ENCODE peak calls at places on chromosomes 11 and 22, in seven cellular contexts. X, B, N, P, C, S and J are unnamed samples.
A peak's percentile ranks its signal among the peaks of the same experiment; 100 is the strongest.

GRCh38 chr22:42700901-42701300 is 19.8 kb downstream of the A4GALT start:
- DNase-seq in X (no peak), B (no peak), N (no peak), S (no peak), P (no peak), C (no peak), J (no peak)

GRCh38 chr11:96090711-96091110 is 166.8 kb upstream of the MTMR2 start:
- DNase-seq in X (no peak), P (no peak), C (no peak), N (no peak), B (no peak), S (no peak), J (no peak)

GRCh38 chr11:65983589-65983987 is 18.4 kb downstream of the EIF1AD start:
- DNase-seq in C (no peak), B (no peak), S (no peak), N (no peak), X (no peak), P (peak; percentile 51), J (no peak)

GRCh38 chr11:118899706-118900360 is 16.1 kb downstream of the CXCR5 start:
- DNase-seq in P (peak; percentile 76), X (no peak), S (no peak), B (no peak), N (no peak), C (no peak), J (no peak)

GRCh38 chr11:10930224-10930960 is 72.5 kb upstream of the ZBED5 start:
- DNase-seq in C (no peak), N (peak; percentile 13), S (no peak), P (no peak), X (no peak), B (no peak), J (no peak)

GRCh38 chr11:69272961-69273461 is 20.9 kb upstream of the MYEOV start:
- DNase-seq in S (no peak), N (no peak), B (no peak), P (no peak), C (no peak), X (peak; percentile 61), J (no peak)

GRCh38 chr11:61996933-61997332 is 29.5 kb upstream of the FTH1 start:
- DNase-seq in B (no peak), N (no peak), X (no peak), S (no peak), C (no peak), P (no peak), J (no peak)

GRCh38 chr11:61083601-61084147 is 18.6 kb upstream of the CD5 start:
- DNase-seq in C (no peak), P (peak; percentile 28), N (no peak), X (no peak), B (no peak), S (no peak), J (no peak)

GRCh38 chr11:114886644-114887259 is 208.4 kb downstream of the NXPE2 start:
- DNase-seq in C (no peak), N (no peak), X (no peak), S (no peak), P (no peak), B (no peak), J (no peak)

DNA sequence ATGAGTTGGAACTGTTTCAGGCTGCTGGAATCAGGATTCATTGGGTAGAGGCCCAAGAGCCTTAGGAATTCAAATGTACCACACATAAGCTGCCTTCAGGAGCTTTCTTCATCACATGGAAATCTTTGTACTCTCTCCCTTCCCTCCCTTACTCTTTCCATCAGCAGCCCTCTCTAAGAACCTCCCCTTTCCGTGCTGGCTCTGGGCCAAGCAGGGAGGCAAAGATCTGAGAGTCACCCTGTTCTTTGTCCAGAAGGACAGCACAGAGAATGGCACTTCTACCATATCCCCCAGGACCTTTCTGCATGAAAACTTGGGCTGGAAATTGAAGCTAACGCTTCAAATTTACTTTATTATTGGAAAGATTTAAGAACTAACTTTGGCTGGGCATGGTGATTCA is 20.7 kb upstream of the TPBGL start:
- DNase-seq in S (no peak), X (no peak), N (no peak), B (no peak), P (no peak), C (no peak), J (no peak)
- TF ChIP-seq CTCF in S (no peak), X (no peak), N (no peak), B (no peak), P (no peak), C (no peak), J (no peak)

GRCh38 chr11:92388380-92388779 is 163.8 kb downstream of the FAT3 start:
- DNase-seq in B (no peak), N (no peak), C (no peak), P (no peak), X (no peak), S (no peak), J (no peak)
- TF ChIP-seq CTCF in B (no peak), N (no peak), C (no peak), P (peak; percentile 21), X (no peak), S (no peak), J (peak; percentile 56)

GRCh38 chr11:32069361-32070058 is 21.4 kb upstream of the RCN1 start:
- DNase-seq in N (no peak), S (no peak), B (no peak), P (no peak), C (no peak), X (no peak), J (no peak)

GRCh38 chr11:32072872-32073661 is 17.8 kb upstream of the RCN1 start:
- DNase-seq in C (no peak), X (no peak), P (no peak), N (no peak), B (no peak), S (no peak), J (peak; percentile 23)

GRCh38 chr11:32068134-32068533 is 22.7 kb upstream of the RCN1 start:
- DNase-seq in P (no peak), X (no peak), N (no peak), B (no peak), C (no peak), S (no peak), J (no peak)

GRCh38 chr11:32070707-32071106 is 20.2 kb upstream of the RCN1 start:
- DNase-seq in N (no peak), X (no peak), P (no peak), S (no peak), C (no peak), B (no peak), J (no peak)

GRCh38 chr11:32071811-32072210 is 19.1 kb upstream of the RCN1 start:
- DNase-seq in P (no peak), C (no peak), B (no peak), X (no peak), S (peak; percentile 60), N (no peak), J (no peak)
- TF ChIP-seq CTCF in P (no peak), C (no peak), B (peak; percentile 50), X (peak; percentile 26), S (peak; percentile 51), N (no peak), J (peak; percentile 63)

DNA sequence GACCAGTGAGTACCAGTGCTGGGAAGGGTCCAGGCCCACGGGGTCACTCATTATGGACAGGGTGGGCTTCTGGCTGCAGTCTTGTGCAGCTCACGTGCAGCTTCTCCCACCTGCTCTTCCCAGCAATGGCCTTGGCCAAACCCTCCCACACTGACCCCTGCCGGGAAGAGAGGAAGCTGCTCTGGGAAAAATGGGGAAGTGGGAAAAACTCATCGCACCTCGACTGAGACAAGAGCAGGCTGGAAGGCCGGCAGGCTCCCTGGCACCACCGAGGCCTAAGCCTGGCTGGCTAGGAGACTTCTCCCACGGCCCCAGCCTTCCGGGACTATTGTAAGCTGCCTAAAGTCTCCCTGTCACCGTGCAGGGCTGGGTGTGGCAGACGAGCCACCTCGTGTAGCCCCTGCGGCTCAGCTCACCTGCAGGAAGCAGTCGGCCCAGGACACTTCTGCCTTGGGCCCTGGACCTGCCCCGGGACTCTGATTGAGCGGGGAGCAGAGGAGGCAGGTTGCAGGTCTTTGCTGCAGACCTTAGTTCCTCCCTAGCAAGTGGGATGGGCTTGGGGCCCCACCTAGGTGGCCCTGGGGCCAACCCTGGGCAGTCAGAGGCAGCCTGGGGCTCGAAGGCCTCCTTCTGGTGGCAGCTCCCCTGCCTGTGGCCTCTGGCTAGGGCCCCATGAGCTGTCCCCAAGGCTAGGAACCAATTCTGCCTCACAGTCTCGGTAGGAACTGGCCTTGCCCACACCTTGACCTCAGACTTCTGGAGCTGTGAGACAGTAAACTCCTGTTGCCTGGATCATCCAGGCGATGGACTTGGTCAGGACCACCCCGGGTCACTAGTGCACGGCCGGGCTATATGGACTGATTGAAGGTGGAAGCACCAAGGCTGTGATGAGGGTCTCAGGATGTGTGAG is 23.1 kb downstream of the MRGPRG start:
- DNase-seq in P (peak; percentile 63), X (peak; percentile 43), C (no peak), N (no peak), B (no peak), S (peak; percentile 29), J (no peak)
- TF ChIP-seq CTCF in P (peak; percentile 42), X (peak; percentile 46), C (no peak), N (no peak), B (peak; percentile 55), S (peak; percentile 39), J (peak; percentile 33)

GRCh38 chr11:59208956-59209355 is 3.8 kb downstream of the MPEG1 start:
- DNase-seq in S (no peak), X (no peak), P (no peak), N (no peak), C (no peak), B (no peak), J (no peak)

GRCh38 chr11:59207988-59208432 is 4.7 kb downstream of the MPEG1 start:
- DNase-seq in S (peak; percentile 34), C (peak; percentile 64), P (no peak), N (no peak), X (no peak), B (no peak), J (peak; percentile 13)

GRCh38 chr11:59205664-59206063 is 7.1 kb downstream of the MPEG1 start:
- DNase-seq in C (no peak), S (no peak), B (no peak), P (no peak), N (no peak), X (no peak), J (no peak)

GRCh38 chr11:59204736-59205135 is 8.0 kb downstream of the MPEG1 start:
- DNase-seq in P (no peak), N (no peak), X (no peak), S (no peak), B (no peak), C (no peak), J (no peak)

GRCh38 chr11:59206635-59207034 is 6.1 kb downstream of the MPEG1 start:
- DNase-seq in S (peak; percentile 50), P (no peak), N (no peak), X (no peak), C (peak; percentile 60), B (no peak), J (peak; percentile 36)
- TF ChIP-seq CTCF in S (peak; percentile 46), P (peak; percentile 18), N (no peak), X (peak; percentile 57), C (no peak), B (peak; percentile 61), J (peak; percentile 62)